ENCODE peak calls at places on chromosomes 7 and 10, in eight cellular contexts. S, U, G, F, A, E, Z and K are unnamed samples.

GRCh38 chr7:64874114-64874513 is 29.0 kb upstream of the ZNF273 start:
- DNase-seq in E (no peak), A (no peak), Z (no peak), F (no peak), G (peak; percentile 63), S (no peak), U (no peak), K (peak; percentile 50)

GRCh38 chr10:99976886-99977391 is 32.8 kb downstream of the DNMBP start:
- DNase-seq in U (peak; percentile 4), S (peak; percentile 94), Z (peak; percentile 76), A (no peak), G (no peak), F (no peak), E (no peak), K (peak; percentile 65)

GRCh38 chr7:101866328-101866727 is 48.9 kb downstream of the CUX1 start:
- DNase-seq in Z (no peak), F (no peak), E (no peak), A (no peak), S (no peak), U (no peak), G (no peak), K (no peak)

GRCh38 chr10:35495521-35496238 is 109.5 kb upstream of the GJD4 start:
- DNase-seq in Z (no peak), S (no peak), F (no peak), U (no peak), A (peak; percentile 12), G (no peak), E (no peak), K (no peak)

GRCh38 chr7:41688012-41688625 is 14.8 kb downstream of the INHBA start:
- DNase-seq in U (no peak), G (no peak), F (no peak), A (no peak), E (no peak), S (no peak), Z (no peak), K (peak; percentile 42)

GRCh38 chr10:17737021-17737965 is 14.7 kb upstream of the TMEM236 start:
- DNase-seq in Z (peak; percentile 41), A (no peak), S (no peak), E (no peak), U (no peak), F (no peak), G (peak; percentile 64), K (peak; percentile 39)

GRCh38 chr7:35556532-35557471 is 138.1 kb downstream of the HERPUD2 start:
- DNase-seq in Z (no peak), F (no peak), S (no peak), E (no peak), A (no peak), U (no peak), G (peak; percentile 24), K (no peak)

GRCh38 chr7:97166308-97166707 is 48.8 kb downstream of the SDHAF3 start:
- DNase-seq in E (no peak), A (no peak), G (peak; percentile 52), F (no peak), U (no peak), S (no peak), Z (no peak), K (no peak)

GRCh38 chr7:47531584-47532492 is 50.1 kb downstream of the TNS3 start:
- DNase-seq in U (no peak), Z (no peak), F (no peak), S (no peak), E (no peak), G (no peak), A (no peak), K (no peak)

GRCh38 chr7:90175667-90176066 is 21.4 kb downstream of the STEAP1 start:
- DNase-seq in U (no peak), S (no peak), Z (no peak), G (no peak), E (no peak), F (no peak), A (no peak), K (no peak)

GRCh38 chr10:88088441-88089340 is 225.3 kb downstream of the PTEN start:
- DNase-seq in F (no peak), A (no peak), Z (no peak), E (no peak), U (no peak), S (no peak), G (no peak), K (no peak)

GRCh38 chr7:550881-551614 is 31.4 kb upstream of the PDGFA start:
- DNase-seq in S (no peak), F (no peak), G (no peak), U (no peak), Z (no peak), E (no peak), A (no peak), K (no peak)

GRCh38 chr10:84329094-84329611 is 764 bp downstream of the CCSER2 start:
- DNase-seq in Z (no peak), A (no peak), F (peak; percentile 47), S (no peak), E (peak; percentile 77), U (no peak), G (peak; percentile 62), K (peak; percentile 51)

GRCh38 chr10:77689339-77689738 is 51.7 kb upstream of the KCNMA1 start:
- DNase-seq in A (no peak), E (no peak), F (no peak), U (no peak), Z (no peak), S (no peak), G (no peak), K (no peak)

GRCh38 chr7:31957090-31957720 is 113.0 kb downstream of the PDE1C start:
- DNase-seq in E (no peak), U (no peak), F (no peak), Z (no peak), S (no peak), G (no peak), A (no peak), K (no peak)

GRCh38 chr10:9302142-9302746 is 1247.8 kb downstream of the GATA3 start:
- DNase-seq in G (peak; percentile 85), U (peak; percentile 36), A (no peak), E (no peak), F (no peak), S (peak; percentile 61), Z (peak; percentile 30), K (peak; percentile 65)

GRCh38 chr10:33193867-33194521 is 140.5 kb downstream of the NRP1 start:
- DNase-seq in U (peak; percentile 32), Z (no peak), E (no peak), A (no peak), S (no peak), G (no peak), F (no peak), K (no peak)

GRCh38 chr10:92407305-92408016 is 116.5 kb downstream of the MARCHF5 start:
- DNase-seq in U (no peak), A (no peak), Z (no peak), S (peak; percentile 49), E (no peak), G (peak; percentile 31), F (no peak), K (no peak)

GRCh38 chr10:124917168-124917938 is 24.6 kb upstream of the ZRANB1 start:
- DNase-seq in S (no peak), Z (peak; percentile 40), E (peak; percentile 49), G (peak; percentile 88), A (peak; percentile 29), U (peak; percentile 20), F (no peak), K (peak; percentile 64)

GRCh38 chr7:43198599-43199090 is 86.2 kb downstream of the HECW1 start:
- DNase-seq in U (no peak), Z (no peak), A (no peak), G (no peak), F (no peak), S (no peak), E (no peak), K (no peak)

GRCh38 chr10:51073461-51074237 is 638 bp upstream of the PRKG1 start:
- DNase-seq in F (no peak), E (peak; percentile 1), A (no peak), U (peak; percentile 25), Z (peak; percentile 3), G (peak; percentile 39), S (no peak), K (peak; percentile 31)

GRCh38 chr10:17412323-17412722 is 42.1 kb downstream of the ST8SIA6 start:
- DNase-seq in G (peak; percentile 73), E (no peak), U (peak; percentile 12), F (no peak), S (no peak), Z (no peak), A (no peak), K (no peak)

GRCh38 chr7:132882714-132883428 is 199.0 kb downstream of the CHCHD3 start:
- DNase-seq in S (no peak), U (no peak), Z (no peak), F (no peak), E (peak; percentile 44), A (no peak), G (peak; percentile 57), K (no peak)

GRCh38 chr10:107790271-107790670 is 625.8 kb upstream of the SORCS1 start:
- DNase-seq in Z (no peak), G (no peak), U (no peak), F (no peak), A (no peak), S (no peak), E (no peak), K (peak; percentile 9)